ENCODE peak calls at places on chromosomes 7 and 10, in six cellular contexts. E, Z, A, M, W and P are unnamed samples.

GRCh38 chr7:98357751-98358161 is 43.1 kb downstream of the BAIAP2L1 start:
- DNase-seq in E (no peak), Z (no peak), A (no peak), M (peak; percentile 89), W (peak; percentile 79), P (no peak)

GRCh38 chr7:473211-473734 is 46.4 kb downstream of the PDGFA start:
- DNase-seq in E (no peak), Z (no peak), A (peak; percentile 29), M (no peak), W (no peak), P (no peak)

GRCh38 chr10:68073631-68074403 is 1.3 kb downstream of the HERC4 start:
- DNase-seq in E (peak; percentile 13), Z (no peak), A (no peak), M (no peak), W (peak; percentile 47), P (no peak)

GRCh38 chr10:29713450-29713849 is 78.7 kb upstream of the SVIL start:
- DNase-seq in E (no peak), Z (no peak), A (no peak), M (no peak), W (peak; percentile 32), P (no peak)

GRCh38 chr10:110637558-110638053 is 6.5 kb upstream of the RBM20 start:
- DNase-seq in E (no peak), Z (no peak), A (no peak), M (no peak), W (no peak), P (no peak)

GRCh38 chr7:2606539-2606936 is 25.2 kb upstream of the TTYH3 start:
- DNase-seq in E (no peak), Z (no peak), A (no peak), M (no peak), W (no peak), P (no peak)

GRCh38 chr10:15253951-15254807 is 85.7 kb upstream of the NMT2 start:
- DNase-seq in E (no peak), Z (no peak), A (no peak), M (no peak), W (no peak), P (peak; percentile 26)

GRCh38 chr7:7553386-7553785 is 13.3 kb upstream of the MIOS start:
- DNase-seq in E (no peak), Z (no peak), A (no peak), M (no peak), W (peak; percentile 31), P (no peak)

GRCh38 chr10:28975891-28976471 is 298.7 kb downstream of the BAMBI start:
- DNase-seq in E (no peak), Z (no peak), A (no peak), M (no peak), W (peak; percentile 55), P (no peak)

GRCh38 chr7:137936509-137937201 is 65.2 kb downstream of the CREB3L2 start:
- DNase-seq in E (no peak), Z (no peak), A (no peak), M (no peak), W (no peak), P (no peak)

GRCh38 chr7:128275651-128276050 is 34.6 kb downstream of the LEP start:
- DNase-seq in E (no peak), Z (no peak), A (no peak), M (no peak), W (no peak), P (no peak)

GRCh38 chr7:99362801-99363200 is 11.7 kb upstream of the ARPC1B start:
- DNase-seq in E (no peak), Z (no peak), A (no peak), M (no peak), W (peak; percentile 51), P (no peak)